ENCODE peak calls at places on chromosomes 1 and 21, in nine cellular contexts. X is testis, P is heart left ventricle, Q is choroid plexus epithelial cell, S is Calu3, F is nephron progenitor cell, B is colonic mucosa, L is progenitor cell of endocrine pancreas, Z is GM23338. R is an unnamed sample.

GRCh38 chr1:61082336-61083013 is at the start of gene NFIA:
- DNase-seq in X (peak; percentile 79), P (peak; percentile 66), Q (peak; percentile 86), S (peak; percentile 55), F (peak; percentile 55), B (peak; percentile 76), L (peak; percentile 21), Z (peak; percentile 77), R (no peak)

GRCh38 chr1:211634461-211634860 is 41.0 kb downstream of the NEK2 start:
- DNase-seq in X (no peak), P (no peak), Q (no peak), S (no peak), F (no peak), B (no peak), L (no peak), Z (no peak), R (no peak)

GRCh38 chr1:179754031-179754624 is 11.0 kb downstream of the FAM163A start:
- DNase-seq in X (no peak), P (no peak), Q (peak; percentile 69), S (no peak), F (no peak), B (no peak), L (no peak), Z (no peak), R (peak; percentile 44)

GRCh38 chr1:182601416-182601786 is 2.8 kb downstream of the RGS16 start:
- DNase-seq in X (peak; percentile 75), P (peak; percentile 77), Q (peak; percentile 89), S (peak; percentile 76), F (peak; percentile 75), B (peak; percentile 71), L (peak; percentile 61), Z (peak; percentile 96), R (no peak)

GRCh38 chr1:16450863-16451481 is 10.4 kb downstream of the NECAP2 start:
- DNase-seq in X (no peak), P (no peak), Q (no peak), S (no peak), F (no peak), B (no peak), L (no peak), Z (no peak), R (no peak)

GRCh38 chr1:51192213-51192843 is 43.7 kb upstream of the RNF11 start:
- DNase-seq in X (peak; percentile 88), P (peak; percentile 48), Q (peak; percentile 92), S (peak; percentile 76), F (peak; percentile 77), B (peak; percentile 74), L (peak; percentile 38), Z (peak; percentile 87), R (peak; percentile 63)

GRCh38 chr1:154951901-154952657 is 3.8 kb downstream of the PBXIP1 start:
- DNase-seq in X (no peak), P (no peak), Q (no peak), S (no peak), F (peak; percentile 32), B (no peak), L (no peak), Z (no peak), R (no peak)

GRCh38 chr1:235910357-235911299 is 43.9 kb upstream of the LYST start:
- DNase-seq in X (no peak), P (no peak), Q (peak; percentile 85), S (peak; percentile 88), F (peak; percentile 30), B (no peak), L (no peak), Z (peak; percentile 51), R (peak; percentile 85)

GRCh38 chr1:157438236-157439012 is 113.9 kb downstream of the FCRL5 start:
- DNase-seq in X (no peak), P (no peak), Q (peak; percentile 42), S (no peak), F (no peak), B (no peak), L (no peak), Z (peak; percentile 14), R (peak; percentile 10)

GRCh38 chr21:43331962-43332458 is 94.9 kb downstream of the SIK1 start:
- DNase-seq in X (peak; percentile 54), P (no peak), Q (peak; percentile 97), S (no peak), F (no peak), B (no peak), L (no peak), Z (no peak), R (no peak)

GRCh38 chr1:66752671-66753371 is 562 bp downstream of the DYNLT5 start:
- DNase-seq in X (no peak), P (peak; percentile 26), Q (no peak), S (no peak), F (peak; percentile 6), B (no peak), L (no peak), Z (no peak), R (no peak)

GRCh38 chr1:211469938-211470529 is 21.9 kb downstream of the RD3 start:
- DNase-seq in X (peak; percentile 94), P (peak; percentile 75), Q (peak; percentile 81), S (peak; percentile 94), F (peak; percentile 86), B (peak; percentile 91), L (peak; percentile 80), Z (peak; percentile 94), R (peak; percentile 11)

GRCh38 chr21:36077758-36078157 is 7.9 kb downstream of the CBR1 start:
- DNase-seq in X (no peak), P (no peak), Q (no peak), S (no peak), F (no peak), B (no peak), L (no peak), Z (no peak), R (no peak)

GRCh38 chr1:115815694-115816093 is 25.2 kb downstream of the NHLH2 start:
- DNase-seq in X (no peak), P (no peak), Q (no peak), S (no peak), F (no peak), B (no peak), L (no peak), Z (no peak), R (no peak)

GRCh38 chr1:16302709-16303627 is 49.3 kb downstream of the FBXO42 start:
- DNase-seq in X (no peak), P (no peak), Q (peak; percentile 24), S (no peak), F (no peak), B (no peak), L (no peak), Z (no peak), R (no peak)

GRCh38 chr21:38504056-38504455 is 5.8 kb upstream of the ERG start:
- DNase-seq in X (no peak), P (no peak), Q (peak; percentile 37), S (no peak), F (no peak), B (no peak), L (no peak), Z (no peak), R (no peak)

GRCh38 chr1:101237229-101237837 is 514 bp downstream of the S1PR1 start:
- DNase-seq in X (peak; percentile 19), P (no peak), Q (peak; percentile 70), S (no peak), F (peak; percentile 8), B (no peak), L (no peak), Z (peak; percentile 19), R (peak; percentile 68)

GRCh38 chr1:117654485-117655219 is 48.8 kb downstream of the TENT5C start:
- DNase-seq in X (no peak), P (no peak), Q (no peak), S (no peak), F (no peak), B (no peak), L (no peak), Z (no peak), R (no peak)

DNA sequence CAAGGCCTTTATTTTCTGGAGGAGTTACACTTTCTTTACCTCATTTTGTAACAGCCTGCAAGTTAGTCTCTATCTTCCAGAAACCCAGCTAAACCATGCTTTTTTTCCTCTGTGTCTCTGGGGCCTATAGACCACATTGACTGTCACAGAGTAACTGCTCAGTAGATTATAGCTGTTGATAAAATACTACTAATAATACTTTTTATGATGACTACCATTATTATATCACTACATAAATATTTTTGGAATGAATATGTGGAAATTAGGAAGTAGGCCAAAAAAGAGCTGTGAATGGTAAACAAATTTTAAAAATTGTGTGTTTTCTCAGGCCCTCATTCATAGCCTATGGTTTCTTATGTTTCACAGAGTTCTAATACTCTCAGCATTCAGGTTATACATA is 233.1 kb upstream of the USP24 start:
- DNase-seq in X (no peak), P (no peak), Q (no peak), S (no peak), F (no peak), B (no peak), L (no peak), Z (no peak), R (no peak)
- TF ChIP-seq CTCF in X (no peak), P (no peak), Q (no peak), S (no peak), F (no peak), B (no peak), L (no peak), Z (no peak), R (no peak)

GRCh38 chr1:62398377-62398776 is 38.5 kb upstream of the USP1 start:
- DNase-seq in X (no peak), P (no peak), Q (peak; percentile 50), S (no peak), F (no peak), B (no peak), L (no peak), Z (no peak), R (peak; percentile 50)
- TF ChIP-seq CTCF in X (no peak), P (no peak), Q (no peak), S (no peak), F (no peak), B (no peak), L (no peak), Z (no peak), R (no peak)

GRCh38 chr1:86981482-86982311 is 67.3 kb downstream of the HS2ST1 start:
- DNase-seq in X (no peak), P (no peak), Q (no peak), S (no peak), F (no peak), B (no peak), L (no peak), Z (no peak), R (no peak)
- TF ChIP-seq CTCF in X (no peak), P (no peak), Q (no peak), S (no peak), F (no peak), B (no peak), L (no peak), Z (no peak), R (no peak)

GRCh38 chr1:65435987-65436386 is 15.5 kb downstream of the LEPR start:
- DNase-seq in X (no peak), P (no peak), Q (peak; percentile 76), S (no peak), F (no peak), B (no peak), L (no peak), Z (no peak), R (no peak)

GRCh38 chr1:65434760-65435159 is 14.3 kb downstream of the LEPR start:
- DNase-seq in X (no peak), P (no peak), Q (no peak), S (no peak), F (no peak), B (no peak), L (no peak), Z (no peak), R (no peak)

GRCh38 chr1:65432918-65433317 is 12.4 kb downstream of the LEPR start:
- DNase-seq in X (no peak), P (no peak), Q (no peak), S (no peak), F (no peak), B (no peak), L (no peak), Z (peak; percentile 52), R (no peak)

GRCh38 chr1:65431111-65431705 is 10.7 kb downstream of the LEPR start:
- DNase-seq in X (no peak), P (no peak), Q (peak; percentile 78), S (no peak), F (no peak), B (no peak), L (no peak), Z (peak; percentile 75), R (no peak)

GRCh38 chr1:65434255-65434654 is 13.8 kb downstream of the LEPR start:
- DNase-seq in X (no peak), P (no peak), Q (peak; percentile 11), S (no peak), F (no peak), B (no peak), L (no peak), Z (no peak), R (no peak)
- TF ChIP-seq CTCF in X (peak; percentile 43), P (no peak), Q (no peak), S (no peak), F (no peak), B (no peak), L (peak; percentile 20), Z (no peak), R (no peak)